ENCODE peak calls at places on chromosome 17, in eight cellular contexts. M is stimulated activated CD4-positive, alpha-beta T cell treated with anti-CD3 and anti-CD28 coated beads, Interleukin-1b, Interleukin-23, amount 100 ng/mL, for 1 hour; B is Caco-2; Y is Kasumi-1; P is SHP77; U is HEK293T; A is cardiac fibroblast; F is DMS 273 treated with DMSO at 0.1 percent for 48 hours. X is an unnamed sample.

GRCh38 chr17:77372444-77373297 is 231.9 kb downstream of the SEC14L1 start:
- DNase-seq in M (no peak), B (no peak), Y (peak), P (no peak), U (peak), A (peak), F (peak), X (no peak)

GRCh38 chr17:45413498-45413923 is 19.2 kb downstream of the ARHGAP27 start:
- DNase-seq in M (no peak), B (no peak), Y (no peak), P (no peak), U (no peak), A (no peak), F (no peak), X (no peak)

GRCh38 chr17:27937026-27937546 is 43.9 kb upstream of the LYRM9 start:
- DNase-seq in M (no peak), B (no peak), Y (no peak), P (no peak), U (no peak), A (no peak), F (no peak), X (no peak)

GRCh38 chr17:79952915-79953314 is 82.8 kb downstream of the TBC1D16 start:
- DNase-seq in M (no peak), B (no peak), Y (no peak), P (no peak), U (no peak), A (no peak), F (no peak), X (no peak)

GRCh38 chr17:41785876-41786226 is 660 bp downstream of the JUP start:
- DNase-seq in M (no peak), B (peak), Y (peak), P (no peak), U (no peak), A (peak), F (no peak), X (peak)

GRCh38 chr17:63697341-63698286 is 2.3 kb downstream of the LIMD2 start:
- DNase-seq in M (no peak), B (peak), Y (peak), P (no peak), U (peak), A (peak), F (no peak), X (peak)

GRCh38 chr17:189444-189843 is 8.0 kb upstream of the DOC2B start:
- DNase-seq in M (no peak), B (no peak), Y (no peak), P (no peak), U (no peak), A (no peak), F (no peak), X (no peak)

GRCh38 chr17:81120695-81121621 is 44.3 kb upstream of the PVALEF start:
- DNase-seq in M (no peak), B (peak), Y (no peak), P (no peak), U (no peak), A (no peak), F (no peak), X (no peak)

GRCh38 chr17:12282056-12282455 is 261.4 kb downstream of the MAP2K4 start:
- DNase-seq in M (no peak), B (no peak), Y (no peak), P (no peak), U (no peak), A (peak), F (no peak), X (no peak)

GRCh38 chr17:69539781-69540319 is 125.4 kb downstream of the MAP2K6 start:
- DNase-seq in M (no peak), B (no peak), Y (no peak), P (no peak), U (no peak), A (peak), F (no peak), X (no peak)

GRCh38 chr17:59397316-59398073 is 66.0 kb downstream of the YPEL2 start:
- DNase-seq in M (no peak), B (no peak), Y (no peak), P (no peak), U (no peak), A (no peak), F (no peak), X (no peak)

GRCh38 chr17:66518677-66519076 is 216.3 kb downstream of the PRKCA start:
- DNase-seq in M (no peak), B (no peak), Y (no peak), P (no peak), U (no peak), A (peak), F (no peak), X (no peak)

GRCh38 chr17:28488154-28488883 is 14.9 kb downstream of the SLC13A2 start:
- DNase-seq in M (no peak), B (peak), Y (no peak), P (no peak), U (no peak), A (no peak), F (no peak), X (no peak)

GRCh38 chr17:51014129-51014528 is 106.5 kb downstream of the SPAG9 start:
- DNase-seq in M (no peak), B (no peak), Y (no peak), P (no peak), U (no peak), A (no peak), F (no peak), X (no peak)

GRCh38 chr17:7562208-7562605 is 488 bp downstream of the SENP3 start:
- DNase-seq in M (no peak), B (no peak), Y (no peak), P (no peak), U (no peak), A (no peak), F (no peak), X (no peak)

GRCh38 chr17:30567231-30568116 is 90.3 kb downstream of the GOSR1 start:
- DNase-seq in M (no peak), B (no peak), Y (no peak), P (no peak), U (no peak), A (no peak), F (no peak), X (no peak)

GRCh38 chr17:76383645-76384221 is 676 bp upstream of the SPHK1 start:
- DNase-seq in M (peak), B (peak), Y (peak), P (no peak), U (peak), A (peak), F (no peak), X (peak)

GRCh38 chr17:54859187-54859586 is 41.5 kb upstream of the TOM1L1 start:
- DNase-seq in M (no peak), B (no peak), Y (no peak), P (no peak), U (no peak), A (no peak), F (no peak), X (no peak)

GRCh38 chr17:64950871-64951270 is 31.6 kb upstream of the LRRC37A3 start:
- DNase-seq in M (no peak), B (no peak), Y (peak), P (no peak), U (no peak), A (peak), F (no peak), X (no peak)

GRCh38 chr17:40922239-40922638 is 15.2 kb downstream of the KRT23 start:
- DNase-seq in M (no peak), B (no peak), Y (peak), P (no peak), U (no peak), A (peak), F (no peak), X (no peak)

X was measured in WERI-Rb-1.